ENCODE peak calls at places on chromosomes 2 and 18, in seven cellular contexts. V is glutamatergic neuron; E is NCI-H69; P is lower lobe of right lung; L is adrenal gland; Y is amniotic stem cell; U is stimulated activated CD4-positive, alpha-beta T cell treated with anti-CD3 and anti-CD28 coated beads, Interleukin-2, amount 100 ng/mL, for 48 hours. T is an unnamed sample.

GRCh38 chr2:53268086-53268485 is 499.5 kb upstream of the CHAC2 start:
- DNase-seq in V (no peak), E (no peak), P (no peak), L (no peak), Y (no peak), U (no peak), T (no peak)

GRCh38 chr2:227191367-227191766 is 26.9 kb downstream of the COL4A3 start:
- DNase-seq in V (no peak), E (peak), P (no peak), L (no peak), Y (no peak), U (no peak), T (no peak)

GRCh38 chr2:241803387-241804325 is 5.3 kb upstream of the NEU4 start:
- DNase-seq in V (peak), E (peak), P (peak), L (peak), Y (no peak), U (peak), T (no peak)

GRCh38 chr2:123715467-123715982 is 309.6 kb upstream of the CNTNAP5 start:
- DNase-seq in V (no peak), E (no peak), P (no peak), L (no peak), Y (no peak), U (no peak), T (no peak)

GRCh38 chr18:45167109-45167551 is 448.1 kb upstream of the SLC14A2 start:
- DNase-seq in V (no peak), E (no peak), P (no peak), L (no peak), Y (no peak), U (no peak), T (no peak)

GRCh38 chr2:20972110-20972509 is 71.8 kb downstream of the APOB start:
- DNase-seq in V (no peak), E (no peak), P (no peak), L (no peak), Y (no peak), U (no peak), T (no peak)

GRCh38 chr2:71938108-71938507 is 209.6 kb downstream of the CYP26B1 start:
- DNase-seq in V (no peak), E (no peak), P (no peak), L (no peak), Y (no peak), U (no peak), T (no peak)

GRCh38 chr18:49175071-49175470 is 224.3 kb upstream of the SMAD7 start:
- DNase-seq in V (no peak), E (no peak), P (no peak), L (no peak), Y (no peak), U (no peak), T (no peak)

GRCh38 chr2:99674031-99674430 is 184.2 kb upstream of the REV1 start:
- DNase-seq in V (no peak), E (no peak), P (no peak), L (no peak), Y (no peak), U (no peak), T (no peak)

GRCh38 chr2:5093056-5093455 is 599.1 kb upstream of the SOX11 start:
- DNase-seq in V (no peak), E (no peak), P (no peak), L (no peak), Y (no peak), U (no peak), T (no peak)

GRCh38 chr2:169775354-169775753 is 23.3 kb upstream of the SSB start:
- DNase-seq in V (no peak), E (no peak), P (no peak), L (no peak), Y (no peak), U (no peak), T (no peak)

GRCh38 chr18:25247725-25248124 is 104.2 kb downstream of the ZNF521 start:
- DNase-seq in V (no peak), E (no peak), P (no peak), L (no peak), Y (no peak), U (no peak), T (no peak)

GRCh38 chr2:236177967-236178909 is 10.1 kb upstream of the GBX2 start:
- DNase-seq in V (peak), E (peak), P (no peak), L (peak), Y (no peak), U (peak), T (no peak)

GRCh38 chr2:61433606-61434005 is 37.3 kb downstream of the USP34 start:
- DNase-seq in V (no peak), E (no peak), P (no peak), L (no peak), Y (no peak), U (no peak), T (no peak)

GRCh38 chr18:76530391-76530790 is 35.3 kb upstream of the ZNF516 start:
- DNase-seq in V (no peak), E (no peak), P (no peak), L (no peak), Y (no peak), U (no peak), T (no peak)